ENCODE peak calls at places on chromosomes 13 and 19, in seven cellular contexts. M, J, K, Z, T, I and A are unnamed samples.

GRCh38 chr13:99656092-99656745 is 154.9 kb downstream of the TM9SF2 start:
- DNase-seq in M (peak), J (peak), K (peak), Z (peak), T (peak), I (peak), A (no peak)

GRCh38 chr13:98396071-98396710 is 180.7 kb downstream of the STK24 start:
- DNase-seq in M (no peak), J (no peak), K (no peak), Z (no peak), T (no peak), I (no peak), A (no peak)

GRCh38 chr19:1576242-1577089 is 8.3 kb upstream of the MEX3D start:
- DNase-seq in M (no peak), J (no peak), K (no peak), Z (no peak), T (no peak), I (no peak), A (peak)

GRCh38 chr13:78679329-78679728 is 20.4 kb upstream of the OBI1 start:
- DNase-seq in M (no peak), J (no peak), K (no peak), Z (no peak), T (no peak), I (no peak), A (no peak)

GRCh38 chr13:59641758-59642157 is 522.0 kb downstream of the DIAPH3 start:
- DNase-seq in M (peak), J (peak), K (no peak), Z (no peak), T (no peak), I (no peak), A (no peak)

GRCh38 chr13:46489586-46490023 is 63.4 kb upstream of the LRCH1 start:
- DNase-seq in M (peak), J (no peak), K (no peak), Z (peak), T (no peak), I (no peak), A (peak)

GRCh38 chr19:35353635-35354034 is 4.6 kb upstream of the FFAR3 start:
- DNase-seq in M (no peak), J (no peak), K (no peak), Z (peak), T (no peak), I (no peak), A (no peak)

GRCh38 chr13:27680465-27680864 is 58.8 kb downstream of the POLR1D start:
- DNase-seq in M (no peak), J (no peak), K (no peak), Z (no peak), T (no peak), I (no peak), A (no peak)

GRCh38 chr19:1315470-1316166 is 29.9 kb downstream of the EFNA2 start:
- DNase-seq in M (peak), J (peak), K (peak), Z (peak), T (peak), I (no peak), A (no peak)

GRCh38 chr19:900302-901111 is 7.2 kb downstream of the RNU6-9 start:
- DNase-seq in M (no peak), J (peak), K (no peak), Z (no peak), T (no peak), I (no peak), A (no peak)

GRCh38 chr13:89153941-89154340 is 1482.8 kb downstream of the SLITRK5 start:
- DNase-seq in M (no peak), J (no peak), K (no peak), Z (no peak), T (no peak), I (no peak), A (no peak)

GRCh38 chr19:21900401-21900800 is 64.4 kb upstream of the ZNF43 start:
- DNase-seq in M (no peak), J (no peak), K (no peak), Z (no peak), T (no peak), I (no peak), A (no peak)

GRCh38 chr13:102900193-102900608 is 54.4 kb downstream of the ERCC5 start:
- DNase-seq in M (no peak), J (no peak), K (no peak), Z (no peak), T (no peak), I (no peak), A (no peak)

GRCh38 chr19:29666634-29667389 is 1.6 kb downstream of the PLEKHF1 start:
- DNase-seq in M (peak), J (peak), K (peak), Z (peak), T (peak), I (no peak), A (no peak)

GRCh38 chr19:48444129-48444932 is 1.5 kb upstream of the GRWD1 start:
- DNase-seq in M (no peak), J (no peak), K (no peak), Z (no peak), T (no peak), I (no peak), A (no peak)

GRCh38 chr13:53854321-53854720 is 825.7 kb downstream of the OLFM4 start:
- DNase-seq in M (no peak), J (no peak), K (no peak), Z (no peak), T (no peak), I (no peak), A (no peak)

GRCh38 chr13:35014606-35015005 is 72.5 kb downstream of the NBEA start:
- DNase-seq in M (no peak), J (no peak), K (no peak), Z (no peak), T (no peak), I (no peak), A (no peak)

GRCh38 chr19:45814851-45815481 is at the start of gene RSPH6A:
- DNase-seq in M (no peak), J (peak), K (no peak), Z (no peak), T (no peak), I (no peak), A (no peak)

GRCh38 chr13:94966380-94966779 is 254.0 kb upstream of the SOX21 start:
- DNase-seq in M (no peak), J (no peak), K (no peak), Z (peak), T (no peak), I (no peak), A (no peak)

GRCh38 chr19:51016798-51017683 is 2.5 kb downstream of the KLK10 start:
- DNase-seq in M (peak), J (peak), K (peak), Z (peak), T (peak), I (no peak), A (no peak)

GRCh38 chr19:1057185-1057857 is 9.6 kb upstream of the ARHGAP45 start:
- DNase-seq in M (peak), J (peak), K (no peak), Z (peak), T (no peak), I (no peak), A (no peak)

GRCh38 chr13:37316935-37317334 is 211.5 kb upstream of the CSNK1A1L start:
- DNase-seq in M (no peak), J (no peak), K (no peak), Z (no peak), T (no peak), I (no peak), A (no peak)

GRCh38 chr13:80082396-80083096 is 258.4 kb downstream of the SPRY2 start:
- DNase-seq in M (peak), J (no peak), K (no peak), Z (peak), T (no peak), I (no peak), A (no peak)

GRCh38 chr13:73952683-73953082 is 181.5 kb downstream of the KLF12 start:
- DNase-seq in M (no peak), J (no peak), K (no peak), Z (no peak), T (no peak), I (no peak), A (no peak)

GRCh38 chr13:111049791-111050538 is 65.1 kb upstream of the ARHGEF7 start:
- DNase-seq in M (peak), J (no peak), K (peak), Z (peak), T (no peak), I (no peak), A (peak)

GRCh38 chr19:50719566-50719965 is at the start of gene SHANK1:
- DNase-seq in M (no peak), J (no peak), K (no peak), Z (peak), T (no peak), I (no peak), A (no peak)

GRCh38 chr19:49355890-49356289 is 6.3 kb downstream of the TEAD2 start:
- DNase-seq in M (no peak), J (no peak), K (no peak), Z (peak), T (no peak), I (no peak), A (no peak)

GRCh38 chr13:108155185-108156106 is 59.9 kb downstream of the LIG4 start:
- DNase-seq in M (peak), J (peak), K (peak), Z (peak), T (peak), I (no peak), A (no peak)

GRCh38 chr19:12788682-12789097 is 2.6 kb upstream of the JUNB start:
- DNase-seq in M (peak), J (peak), K (peak), Z (peak), T (peak), I (no peak), A (peak)

GRCh38 chr19:39265321-39265916 is 2.8 kb upstream of the IFNL2 start:
- DNase-seq in M (no peak), J (peak), K (no peak), Z (no peak), T (no peak), I (no peak), A (no peak)

GRCh38 chr13:19150712-19151228 is 30.9 kb downstream of the TUBA3C start:
- DNase-seq in M (no peak), J (no peak), K (no peak), Z (no peak), T (no peak), I (peak), A (no peak)
- H3K4me3 ChIP-seq in M (no peak), J (no peak), K (no peak), Z (no peak), T (no peak), I (no peak), A (no peak)

GRCh38 chr19:40800339-40800996 is 1.5 kb downstream of the EGLN2 start:
- DNase-seq in M (no peak), J (no peak), K (no peak), Z (no peak), T (no peak), I (no peak), A (no peak)
- H3K4me3 ChIP-seq in M (peak), J (peak), K (peak), Z (peak), T (peak), I (peak), A (peak)

GRCh38 chr19:33861950-33862349 is 65.3 kb downstream of the KCTD15 start:
- DNase-seq in M (no peak), J (no peak), K (no peak), Z (no peak), T (no peak), I (no peak), A (no peak)
- H3K4me3 ChIP-seq in M (no peak), J (no peak), K (no peak), Z (no peak), T (no peak), I (no peak), A (no peak)

GRCh38 chr19:17846146-17846545 is 1.6 kb downstream of the JAK3 start:
- DNase-seq in M (no peak), J (no peak), K (no peak), Z (no peak), T (peak), I (no peak), A (no peak)

GRCh38 chr19:17848598-17849292 is 963 bp upstream of the JAK3 start:
- DNase-seq in M (no peak), J (no peak), K (no peak), Z (no peak), T (no peak), I (no peak), A (no peak)

GRCh38 chr19:17843908-17844490 is 3.8 kb downstream of the JAK3 start:
- DNase-seq in M (no peak), J (no peak), K (no peak), Z (no peak), T (no peak), I (no peak), A (no peak)

GRCh38 chr19:17843428-17843827 is 4.4 kb downstream of the JAK3 start:
- DNase-seq in M (no peak), J (no peak), K (no peak), Z (no peak), T (no peak), I (no peak), A (no peak)

GRCh38 chr19:17847538-17848366 is at the start of gene JAK3:
- DNase-seq in M (peak), J (peak), K (peak), Z (peak), T (peak), I (no peak), A (no peak)
- H3K4me3 ChIP-seq in M (peak), J (no peak), K (peak), Z (peak), T (peak), I (peak), A (peak)

DNA sequence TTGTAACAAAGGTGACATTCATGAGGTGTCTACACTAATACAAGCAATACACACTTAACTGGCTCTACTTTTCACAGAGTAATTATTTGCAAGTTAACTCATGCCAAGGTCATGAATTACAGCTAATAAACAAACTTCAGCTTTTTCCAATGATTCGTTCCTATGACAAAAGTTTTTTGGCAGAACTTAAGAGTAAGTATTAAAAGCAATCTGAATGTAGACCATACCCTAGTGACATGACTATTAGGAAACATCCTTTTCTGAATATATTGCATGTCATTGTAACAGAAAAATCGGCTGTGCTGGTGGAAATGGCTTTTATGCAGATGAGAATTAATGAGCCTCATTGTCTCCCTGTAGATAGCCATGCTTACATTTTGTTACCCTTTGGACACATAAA is 72.0 kb downstream of the LHFPL6 start:
- DNase-seq in M (peak), J (no peak), K (no peak), Z (peak), T (no peak), I (no peak), A (no peak)
- H3K4me3 ChIP-seq in M (no peak), J (no peak), K (no peak), Z (no peak), T (no peak), I (no peak), A (no peak)

GRCh38 chr13:21671793-21672680 is 1.2 kb downstream of the FGF9 start:
- DNase-seq in M (no peak), J (no peak), K (no peak), Z (no peak), T (no peak), I (no peak), A (no peak)

GRCh38 chr13:21670883-21671792 is at the start of gene FGF9:
- DNase-seq in M (peak), J (peak), K (peak), Z (peak), T (peak), I (no peak), A (no peak)

GRCh38 chr13:21673592-21674270 is 2.9 kb downstream of the FGF9 start:
- DNase-seq in M (peak), J (peak), K (peak), Z (peak), T (peak), I (no peak), A (no peak)

GRCh38 chr13:21674271-21675009 is 3.6 kb downstream of the FGF9 start:
- DNase-seq in M (no peak), J (peak), K (no peak), Z (peak), T (peak), I (no peak), A (no peak)

GRCh38 chr13:21672811-21673591 is 2.1 kb downstream of the FGF9 start:
- DNase-seq in M (no peak), J (no peak), K (no peak), Z (peak), T (no peak), I (no peak), A (no peak)
- H3K4me3 ChIP-seq in M (peak), J (no peak), K (peak), Z (no peak), T (peak), I (peak), A (peak)

GRCh38 chr19:23351806-23352205 is 43.5 kb downstream of the ZNF91 start:
- DNase-seq in M (no peak), J (no peak), K (no peak), Z (no peak), T (no peak), I (no peak), A (no peak)
- H3K4me3 ChIP-seq in M (no peak), J (no peak), K (no peak), Z (no peak), T (no peak), I (no peak), A (no peak)

GRCh38 chr13:75761373-75761772 is 125.2 kb downstream of the LMO7 start:
- DNase-seq in M (peak), J (no peak), K (no peak), Z (no peak), T (no peak), I (no peak), A (no peak)
- H3K4me3 ChIP-seq in M (peak), J (no peak), K (peak), Z (no peak), T (peak), I (peak), A (peak)

GRCh38 chr19:55080915-55081772 is 5.5 kb downstream of the EPS8L1 start:
- DNase-seq in M (peak), J (peak), K (peak), Z (peak), T (peak), I (no peak), A (no peak)

GRCh38 chr19:55083004-55083850 is 7.6 kb downstream of the EPS8L1 start:
- DNase-seq in M (no peak), J (peak), K (no peak), Z (no peak), T (no peak), I (no peak), A (no peak)

GRCh38 chr19:55080121-55080914 is 4.6 kb downstream of the EPS8L1 start:
- DNase-seq in M (peak), J (peak), K (peak), Z (peak), T (peak), I (no peak), A (no peak)

GRCh38 chr19:55082023-55082851 is 6.6 kb downstream of the EPS8L1 start:
- DNase-seq in M (peak), J (peak), K (no peak), Z (peak), T (no peak), I (no peak), A (no peak)

GRCh38 chr19:55081773-55082022 is 6.0 kb downstream of the EPS8L1 start:
- DNase-seq in M (no peak), J (no peak), K (no peak), Z (no peak), T (no peak), I (no peak), A (no peak)
- H3K4me3 ChIP-seq in M (no peak), J (no peak), K (peak), Z (no peak), T (no peak), I (peak), A (peak)